ENCODE peak calls at places on chromosomes 12 and 14, in seven cellular contexts. One of them, this sample, is unnamed.

GRCh38 chr12:98401427-98401826 is 114.0 kb upstream of the TMPO start:
- DNase-seq in tibial nerve: no peak
- DNase-seq in A549: no peak
- DNase-seq in lower leg skin: no peak
- DNase-seq in ovary: no peak
- DNase-seq in heart left ventricle: no peak
- DNase-seq in suprapubic skin: no peak
- DNase-seq in this sample: no peak

GRCh38 chr12:113414519-113415038 is 7.6 kb upstream of the SDSL start:
- DNase-seq in tibial nerve: no peak
- DNase-seq in heart left ventricle: no peak
- DNase-seq in lower leg skin: no peak
- DNase-seq in suprapubic skin: no peak
- DNase-seq in ovary: no peak
- DNase-seq in A549: no peak
- DNase-seq in this sample: no peak

GRCh38 chr14:92154283-92154942 is 32.6 kb downstream of the CPSF2 start:
- DNase-seq in tibial nerve: no peak
- DNase-seq in heart left ventricle: no peak
- DNase-seq in lower leg skin: no peak
- DNase-seq in ovary: no peak
- DNase-seq in suprapubic skin: no peak
- DNase-seq in A549: no peak
- DNase-seq in this sample: no peak

GRCh38 chr12:99043319-99043914 is 398.3 kb downstream of the APAF1 start:
- DNase-seq in lower leg skin: no peak
- DNase-seq in suprapubic skin: no peak
- DNase-seq in heart left ventricle: peak
- DNase-seq in tibial nerve: peak
- DNase-seq in ovary: peak
- DNase-seq in A549: peak
- DNase-seq in this sample: peak

GRCh38 chr12:54156578-54156977 is 32.2 kb downstream of the SMUG1 start:
- DNase-seq in ovary: no peak
- DNase-seq in suprapubic skin: no peak
- DNase-seq in tibial nerve: no peak
- DNase-seq in lower leg skin: no peak
- DNase-seq in A549: no peak
- DNase-seq in heart left ventricle: no peak
- DNase-seq in this sample: no peak

GRCh38 chr14:47302121-47302520 is 373.3 kb downstream of the MDGA2 start:
- DNase-seq in tibial nerve: no peak
- DNase-seq in ovary: no peak
- DNase-seq in heart left ventricle: no peak
- DNase-seq in lower leg skin: no peak
- DNase-seq in A549: no peak
- DNase-seq in suprapubic skin: no peak
- DNase-seq in this sample: no peak

GRCh38 chr14:31530136-31530535 is 31.1 kb upstream of the NUBPL start:
- DNase-seq in ovary: no peak
- DNase-seq in tibial nerve: no peak
- DNase-seq in suprapubic skin: no peak
- DNase-seq in A549: no peak
- DNase-seq in lower leg skin: no peak
- DNase-seq in heart left ventricle: no peak
- DNase-seq in this sample: no peak

GRCh38 chr12:56958422-56958821 is 1.0 kb upstream of the RDH16 start:
- DNase-seq in lower leg skin: no peak
- DNase-seq in heart left ventricle: no peak
- DNase-seq in ovary: no peak
- DNase-seq in A549: no peak
- DNase-seq in suprapubic skin: no peak
- DNase-seq in tibial nerve: no peak
- DNase-seq in this sample: no peak

GRCh38 chr12:84553331-84554117 is 359.1 kb downstream of the SLC6A15 start:
- DNase-seq in tibial nerve: no peak
- DNase-seq in suprapubic skin: no peak
- DNase-seq in heart left ventricle: no peak
- DNase-seq in ovary: no peak
- DNase-seq in A549: no peak
- DNase-seq in lower leg skin: no peak
- DNase-seq in this sample: no peak

GRCh38 chr12:115506822-115507629 is 770.5 kb downstream of the MED13L start:
- DNase-seq in tibial nerve: no peak
- DNase-seq in A549: no peak
- DNase-seq in suprapubic skin: no peak
- DNase-seq in heart left ventricle: no peak
- DNase-seq in lower leg skin: no peak
- DNase-seq in ovary: no peak
- DNase-seq in this sample: no peak

GRCh38 chr12:113242018-113242418 is 20.8 kb downstream of the TPCN1 start:
- DNase-seq in heart left ventricle: no peak
- DNase-seq in suprapubic skin: no peak
- DNase-seq in lower leg skin: peak
- DNase-seq in A549: no peak
- DNase-seq in tibial nerve: no peak
- DNase-seq in ovary: no peak
- DNase-seq in this sample: no peak

GRCh38 chr14:87351007-87351406 is 642.0 kb downstream of the GALC start:
- DNase-seq in A549: no peak
- DNase-seq in heart left ventricle: no peak
- DNase-seq in suprapubic skin: no peak
- DNase-seq in lower leg skin: no peak
- DNase-seq in ovary: no peak
- DNase-seq in tibial nerve: no peak
- DNase-seq in this sample: no peak

GRCh38 chr12:103431387-103431786 is 64.4 kb downstream of the C12orf42 start:
- DNase-seq in suprapubic skin: no peak
- DNase-seq in heart left ventricle: no peak
- DNase-seq in ovary: no peak
- DNase-seq in lower leg skin: no peak
- DNase-seq in tibial nerve: no peak
- DNase-seq in A549: no peak
- DNase-seq in this sample: no peak

GRCh38 chr14:72545411-72546311 is 348.2 kb downstream of the DPF3 start:
- DNase-seq in lower leg skin: no peak
- DNase-seq in suprapubic skin: no peak
- DNase-seq in A549: no peak
- DNase-seq in tibial nerve: no peak
- DNase-seq in heart left ventricle: no peak
- DNase-seq in ovary: no peak
- DNase-seq in this sample: no peak

GRCh38 chr12:1826401-1826800 is 6.0 kb downstream of the LRTM2 start:
- DNase-seq in suprapubic skin: no peak
- DNase-seq in ovary: no peak
- DNase-seq in lower leg skin: no peak
- DNase-seq in A549: no peak
- DNase-seq in heart left ventricle: no peak
- DNase-seq in tibial nerve: no peak
- DNase-seq in this sample: no peak

GRCh38 chr12:46965880-46966279 is 113.5 kb upstream of the PCED1B start:
- DNase-seq in lower leg skin: no peak
- DNase-seq in ovary: no peak
- DNase-seq in tibial nerve: no peak
- DNase-seq in A549: no peak
- DNase-seq in heart left ventricle: peak
- DNase-seq in suprapubic skin: no peak
- DNase-seq in this sample: no peak

GRCh38 chr12:5794156-5794555 is 150.9 kb downstream of the ANO2 start:
- DNase-seq in ovary: no peak
- DNase-seq in lower leg skin: no peak
- DNase-seq in heart left ventricle: no peak
- DNase-seq in suprapubic skin: no peak
- DNase-seq in tibial nerve: no peak
- DNase-seq in A549: no peak
- DNase-seq in this sample: no peak

GRCh38 chr14:51206462-51206861 is 33.6 kb upstream of the TMX1 start:
- DNase-seq in A549: no peak
- DNase-seq in suprapubic skin: no peak
- DNase-seq in heart left ventricle: no peak
- DNase-seq in ovary: no peak
- DNase-seq in tibial nerve: no peak
- DNase-seq in lower leg skin: no peak
- DNase-seq in this sample: no peak

GRCh38 chr12:89525002-89525823 is 617 bp upstream of the GALNT4 start:
- DNase-seq in lower leg skin: peak
- DNase-seq in ovary: peak
- DNase-seq in heart left ventricle: peak
- DNase-seq in A549: peak
- DNase-seq in tibial nerve: no peak
- DNase-seq in suprapubic skin: no peak
- DNase-seq in this sample: peak

GRCh38 chr12:780750-781379 is 28.5 kb downstream of the WNK1 start:
- DNase-seq in ovary: no peak
- DNase-seq in A549: no peak
- DNase-seq in lower leg skin: no peak
- DNase-seq in tibial nerve: no peak
- DNase-seq in heart left ventricle: no peak
- DNase-seq in suprapubic skin: no peak
- DNase-seq in this sample: no peak

GRCh38 chr12:127504874-127505273 is 762.1 kb upstream of the TMEM132C start:
- DNase-seq in A549: no peak
- DNase-seq in tibial nerve: no peak
- DNase-seq in ovary: no peak
- DNase-seq in suprapubic skin: no peak
- DNase-seq in heart left ventricle: no peak
- DNase-seq in lower leg skin: no peak
- DNase-seq in this sample: no peak
- TF ChIP-seq POLR2A in A549: no peak
- TF ChIP-seq POLR2A in tibial nerve: no peak
- TF ChIP-seq POLR2A in ovary: no peak
- TF ChIP-seq POLR2A in suprapubic skin: no peak
- TF ChIP-seq POLR2A in heart left ventricle: no peak
- TF ChIP-seq POLR2A in lower leg skin: no peak
- TF ChIP-seq POLR2A in this sample: no peak

DNA sequence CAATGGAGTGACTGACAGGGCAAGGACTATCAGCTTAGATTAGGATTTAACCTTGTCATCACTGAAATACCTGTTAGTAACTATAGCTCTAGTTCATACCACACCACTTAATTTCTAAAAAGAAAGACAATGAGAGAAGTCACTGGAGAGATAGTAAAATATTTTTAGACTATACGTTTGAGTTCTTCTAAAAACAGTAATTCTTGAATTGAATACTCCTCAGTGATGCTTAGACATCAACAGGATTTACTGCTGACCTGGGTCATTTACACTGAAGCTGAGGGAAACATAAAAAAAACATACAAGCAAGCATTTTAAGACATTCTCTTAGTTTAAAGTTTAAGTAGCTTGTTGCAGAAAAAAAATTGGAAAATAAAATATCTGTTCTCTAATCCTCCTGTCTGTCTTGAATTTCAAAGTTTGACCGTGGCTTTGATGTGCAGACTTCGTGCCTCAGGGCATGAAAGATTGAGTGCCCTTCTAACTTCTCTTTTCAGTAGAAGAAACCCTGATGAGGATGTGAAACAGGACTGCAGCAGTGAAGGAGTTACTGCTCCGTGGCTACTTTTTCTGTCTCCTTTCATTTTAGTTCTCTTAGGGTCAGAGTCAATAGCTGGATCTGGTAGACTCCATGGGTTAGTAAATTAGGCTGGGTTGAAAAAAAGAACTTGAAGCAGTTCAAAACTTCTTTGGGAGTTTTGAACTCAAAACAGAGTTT is 172.2 kb downstream of the PTPRO start:
- DNase-seq in lower leg skin: no peak
- DNase-seq in suprapubic skin: no peak
- DNase-seq in heart left ventricle: no peak
- DNase-seq in ovary: no peak
- DNase-seq in A549: no peak
- DNase-seq in tibial nerve: no peak
- DNase-seq in this sample: no peak
- TF ChIP-seq POLR2A in lower leg skin: no peak
- TF ChIP-seq POLR2A in suprapubic skin: no peak
- TF ChIP-seq POLR2A in heart left ventricle: no peak
- TF ChIP-seq POLR2A in ovary: no peak
- TF ChIP-seq POLR2A in A549: no peak
- TF ChIP-seq POLR2A in tibial nerve: no peak
- TF ChIP-seq POLR2A in this sample: no peak

GRCh38 chr12:21659383-21659782 is 1.7 kb upstream of the LDHB start:
- DNase-seq in lower leg skin: no peak
- DNase-seq in tibial nerve: no peak
- DNase-seq in heart left ventricle: no peak
- DNase-seq in suprapubic skin: no peak
- DNase-seq in A549: peak
- DNase-seq in ovary: no peak
- DNase-seq in this sample: peak

GRCh38 chr12:21655594-21655993 is 2.0 kb downstream of the LDHB start:
- DNase-seq in ovary: no peak
- DNase-seq in heart left ventricle: no peak
- DNase-seq in tibial nerve: no peak
- DNase-seq in suprapubic skin: no peak
- DNase-seq in A549: no peak
- DNase-seq in lower leg skin: no peak
- DNase-seq in this sample: peak

GRCh38 chr12:21662122-21662792 is 4.6 kb upstream of the LDHB start:
- DNase-seq in heart left ventricle: no peak
- DNase-seq in tibial nerve: no peak
- DNase-seq in ovary: no peak
- DNase-seq in lower leg skin: no peak
- DNase-seq in A549: no peak
- DNase-seq in suprapubic skin: no peak
- DNase-seq in this sample: no peak

GRCh38 chr12:21656931-21657335 is 709 bp downstream of the LDHB start:
- DNase-seq in suprapubic skin: no peak
- DNase-seq in lower leg skin: peak
- DNase-seq in heart left ventricle: peak
- DNase-seq in ovary: peak
- DNase-seq in A549: peak
- DNase-seq in tibial nerve: peak
- DNase-seq in this sample: peak

GRCh38 chr12:21657336-21658077 is at the start of gene LDHB:
- DNase-seq in tibial nerve: peak
- DNase-seq in A549: peak
- DNase-seq in suprapubic skin: peak
- DNase-seq in heart left ventricle: peak
- DNase-seq in ovary: peak
- DNase-seq in lower leg skin: peak
- DNase-seq in this sample: peak
- TF ChIP-seq POLR2A in tibial nerve: peak
- TF ChIP-seq POLR2A in A549: peak
- TF ChIP-seq POLR2A in suprapubic skin: peak
- TF ChIP-seq POLR2A in heart left ventricle: peak
- TF ChIP-seq POLR2A in ovary: peak
- TF ChIP-seq POLR2A in lower leg skin: peak
- TF ChIP-seq POLR2A in this sample: peak

GRCh38 chr12:125065021-125065752 is at the start of gene AACS:
- DNase-seq in tibial nerve: peak
- DNase-seq in ovary: peak
- DNase-seq in lower leg skin: peak
- DNase-seq in heart left ventricle: peak
- DNase-seq in A549: peak
- DNase-seq in suprapubic skin: peak
- DNase-seq in this sample: peak
- TF ChIP-seq POLR2A in tibial nerve: peak
- TF ChIP-seq POLR2A in ovary: no peak
- TF ChIP-seq POLR2A in lower leg skin: no peak
- TF ChIP-seq POLR2A in heart left ventricle: no peak
- TF ChIP-seq POLR2A in A549: peak
- TF ChIP-seq POLR2A in suprapubic skin: no peak
- TF ChIP-seq POLR2A in this sample: peak

This sample was measured in erythroblast.